ENCODE peak calls at places on chromosomes 5 and 9, in six cellular contexts. U, C, H, I, J and A are unnamed samples.

GRCh38 chr5:131279209-131279608 is 15.4 kb downstream of the CDC42SE2 start:
- DNase-seq in J (no peak), C (no peak), H (no peak), I (no peak), U (no peak), A (no peak)

GRCh38 chr5:173318338-173318737 is 9.9 kb downstream of the STC2 start:
- DNase-seq in H (no peak), U (no peak), C (no peak), I (no peak), J (no peak), A (no peak)

GRCh38 chr5:71483355-71483754 is 27.9 kb downstream of the BDP1 start:
- DNase-seq in I (no peak), C (no peak), H (peak; percentile 83), J (no peak), U (no peak), A (no peak)

GRCh38 chr5:58457040-58457439 is 2.8 kb downstream of the PLK2 start:
- DNase-seq in H (no peak), J (no peak), U (no peak), C (no peak), I (no peak), A (no peak)

GRCh38 chr5:108900668-108901067 is 153.0 kb downstream of the FER start:
- DNase-seq in C (no peak), I (no peak), J (no peak), U (no peak), H (peak; percentile 23), A (no peak)

GRCh38 chr9:135887585-135888050 is 19.7 kb downstream of the CAMSAP1 start:
- DNase-seq in H (no peak), C (peak; percentile 59), I (peak; percentile 57), J (no peak), U (no peak), A (no peak)

GRCh38 chr5:167571824-167572223 is 719.6 kb upstream of the WWC1 start:
- DNase-seq in C (no peak), J (no peak), I (peak; percentile 50), U (no peak), H (no peak), A (no peak)

GRCh38 chr5:44603496-44604272 is 205.1 kb upstream of the MRPS30 start:
- DNase-seq in U (no peak), J (no peak), I (peak; percentile 15), H (peak; percentile 13), C (no peak), A (peak; percentile 40)

GRCh38 chr5:134436523-134437339 is 25.1 kb upstream of the CDKN2AIPNL start:
- DNase-seq in H (peak; percentile 96), U (no peak), I (peak; percentile 77), J (peak; percentile 62), C (peak; percentile 50), A (peak; percentile 28)

GRCh38 chr9:129140397-129141065 is 29.3 kb downstream of the PTPA start:
- DNase-seq in I (peak; percentile 60), J (peak; percentile 52), H (peak; percentile 58), C (peak; percentile 23), U (no peak), A (peak; percentile 63)

GRCh38 chr5:168312606-168313297 is 21.3 kb downstream of the WWC1 start:
- DNase-seq in J (no peak), H (peak; percentile 23), I (no peak), C (no peak), U (no peak), A (no peak)

GRCh38 chr5:174589011-174589410 is 135.4 kb upstream of the MSX2 start:
- DNase-seq in C (no peak), J (no peak), H (no peak), I (no peak), U (no peak), A (no peak)

GRCh38 chr9:2288309-2288708 is 273.2 kb downstream of the SMARCA2 start:
- DNase-seq in H (no peak), J (no peak), U (no peak), I (no peak), C (no peak), A (no peak)

GRCh38 chr9:127838375-127839078 is 15.9 kb downstream of the ENG start:
- DNase-seq in C (no peak), H (peak; percentile 98), U (no peak), J (peak; percentile 71), I (no peak), A (no peak)

GRCh38 chr5:106459541-106459940 is 1211.2 kb downstream of the EFNA5 start:
- DNase-seq in C (no peak), J (no peak), I (no peak), H (no peak), U (no peak), A (no peak)

GRCh38 chr5:65172486-65173129 is 309.1 kb downstream of the ADAMTS6 start:
- DNase-seq in I (no peak), H (peak; percentile 95), U (no peak), C (no peak), J (no peak), A (no peak)

GRCh38 chr5:174504266-174504726 is 220.1 kb upstream of the MSX2 start:
- DNase-seq in C (no peak), H (no peak), U (no peak), J (no peak), I (no peak), A (no peak)

GRCh38 chr5:5589146-5589826 is 166.8 kb downstream of the ICE1 start:
- DNase-seq in H (no peak), J (no peak), U (no peak), C (no peak), I (peak; percentile 41), A (no peak)

GRCh38 chr9:109799792-109800191 is 19.8 kb downstream of the PALM2AKAP2 start:
- DNase-seq in U (no peak), C (no peak), H (peak; percentile 72), J (no peak), I (no peak), A (no peak)

GRCh38 chr5:125550237-125550636 is 803.8 kb upstream of the ZNF608 start:
- DNase-seq in U (no peak), J (no peak), I (no peak), C (no peak), H (peak; percentile 87), A (peak; percentile 37)

GRCh38 chr5:78660401-78660800 is 11.8 kb upstream of the LHFPL2 start:
- DNase-seq in C (no peak), J (no peak), H (no peak), U (no peak), I (no peak), A (no peak)